ENCODE peak calls at places on chromosomes 12 and 14, in five cellular contexts. H, T, P, X and G are unnamed samples.

GRCh38 chr12:1993871-1994371 is 10.3 kb downstream of the DCP1B start:
- DNase-seq in H (no peak), T (no peak), P (no peak), X (no peak), G (no peak)

GRCh38 chr12:121784460-121784859 is 9.0 kb downstream of the RHOF start:
- DNase-seq in H (no peak), T (no peak), P (no peak), X (no peak), G (no peak)

GRCh38 chr12:82954572-82954971 is 267.9 kb downstream of the TMTC2 start:
- DNase-seq in H (no peak), T (no peak), P (no peak), X (no peak), G (no peak)

GRCh38 chr14:63951025-63951424 is 98.2 kb downstream of the SYNE2 start:
- DNase-seq in H (no peak), T (no peak), P (no peak), X (no peak), G (no peak)

GRCh38 chr12:38771871-38772270 is 133.5 kb downstream of the CPNE8 start:
- DNase-seq in H (no peak), T (no peak), P (no peak), X (no peak), G (no peak)

GRCh38 chr12:8088574-8088973 is 6.5 kb downstream of the NECAP1 start:
- DNase-seq in H (no peak), T (no peak), P (no peak), X (no peak), G (no peak)

GRCh38 chr12:132399092-132400010 is 70.0 kb upstream of the GALNT9 start:
- DNase-seq in H (no peak), T (no peak), P (no peak), X (no peak), G (no peak)

GRCh38 chr12:3289702-3290101 is 201.3 kb upstream of the PRMT8 start:
- DNase-seq in H (no peak), T (no peak), P (no peak), X (no peak), G (no peak)

GRCh38 chr14:102246071-102246470 is 58.9 kb downstream of the MOK start:
- DNase-seq in H (no peak), T (no peak), P (no peak), X (no peak), G (no peak)

GRCh38 chr12:99427104-99427503 is 220.4 kb upstream of the GARIN6 start:
- DNase-seq in H (no peak), T (peak; percentile 7), P (no peak), X (no peak), G (no peak)

GRCh38 chr12:49121047-49121696 is 10.0 kb downstream of the TUBA1B start:
- DNase-seq in H (peak; percentile 36), T (peak; percentile 36), P (peak; percentile 33), X (peak; percentile 84), G (peak; percentile 58)

GRCh38 chr12:109458086-109458485 is 19.0 kb downstream of the KCTD10 start:
- DNase-seq in H (no peak), T (no peak), P (no peak), X (no peak), G (no peak)

GRCh38 chr14:36647827-36648753 is 13.6 kb upstream of the PAX9 start:
- DNase-seq in H (no peak), T (peak; percentile 75), P (peak; percentile 54), X (peak; percentile 91), G (no peak)

GRCh38 chr14:56159066-56159465 is 40.9 kb downstream of the PELI2 start:
- DNase-seq in H (no peak), T (no peak), P (no peak), X (no peak), G (no peak)

GRCh38 chr12:26416550-26416949 is 221.2 kb downstream of the SSPN start:
- DNase-seq in H (no peak), T (no peak), P (no peak), X (no peak), G (no peak)

GRCh38 chr12:98909749-98910148 is 264.7 kb downstream of the APAF1 start:
- DNase-seq in H (no peak), T (no peak), P (no peak), X (peak; percentile 74), G (no peak)

GRCh38 chr12:130086777-130087176 is 75.5 kb upstream of the FZD10 start:
- DNase-seq in H (no peak), T (no peak), P (no peak), X (no peak), G (no peak)

GRCh38 chr12:26152507-26153102 is 27.8 kb upstream of the BHLHE41 start:
- DNase-seq in H (no peak), T (no peak), P (no peak), X (no peak), G (no peak)

GRCh38 chr12:11615481-11615880 is 34.0 kb upstream of the ETV6 start:
- DNase-seq in H (no peak), T (no peak), P (no peak), X (no peak), G (no peak)

GRCh38 chr12:51549637-51550036 is 41.4 kb upstream of the SCN8A start:
- DNase-seq in H (no peak), T (no peak), P (no peak), X (no peak), G (no peak)

GRCh38 chr12:124694846-124695497 is 127.6 kb upstream of the NCOR2 start:
- DNase-seq in H (peak; percentile 81), T (no peak), P (no peak), X (no peak), G (no peak)

GRCh38 chr12:131740626-131741025 is 29.7 kb downstream of the SFSWAP start:
- DNase-seq in H (no peak), T (no peak), P (no peak), X (no peak), G (no peak)

GRCh38 chr12:23686095-23686494 is 263.4 kb downstream of the SOX5 start:
- DNase-seq in H (no peak), T (no peak), P (no peak), X (no peak), G (no peak)

GRCh38 chr12:51191516-51192283 is 18.8 kb upstream of the TFCP2 start:
- DNase-seq in H (no peak), T (no peak), P (no peak), X (no peak), G (no peak)

GRCh38 chr14:99884834-99885648 is 91.8 kb downstream of the EML1 start:
- DNase-seq in H (no peak), T (peak; percentile 32), P (no peak), X (peak; percentile 59), G (peak; percentile 49)

GRCh38 chr12:101720118-101720517 is 19.1 kb downstream of the SYCP3 start:
- DNase-seq in H (no peak), T (no peak), P (no peak), X (no peak), G (no peak)

GRCh38 chr12:132249747-132250478 is 79.5 kb downstream of the GALNT9 start:
- DNase-seq in H (no peak), T (no peak), P (no peak), X (no peak), G (no peak)

GRCh38 chr12:123160801-123161487 is 10.1 kb upstream of the PITPNM2 start:
- DNase-seq in H (no peak), T (no peak), P (no peak), X (no peak), G (no peak)

GRCh38 chr14:40093800-40094199 is 661.6 kb upstream of the FBXO33 start:
- DNase-seq in H (no peak), T (no peak), P (no peak), X (no peak), G (no peak)

GRCh38 chr12:121263206-121263605 is 33.3 kb downstream of the CAMKK2 start:
- DNase-seq in H (no peak), T (no peak), P (no peak), X (no peak), G (no peak)

GRCh38 chr12:6899837-6900519 is 4.6 kb upstream of the LRRC23 start:
- DNase-seq in H (peak; percentile 69), T (no peak), P (no peak), X (peak; percentile 78), G (no peak)

GRCh38 chr14:85934886-85935254 is 404.9 kb downstream of the FLRT2 start:
- DNase-seq in H (no peak), T (no peak), P (no peak), X (no peak), G (no peak)

GRCh38 chr14:50575769-50576168 is 15.8 kb downstream of the ATL1 start:
- DNase-seq in H (no peak), T (no peak), P (no peak), X (no peak), G (no peak)

GRCh38 chr12:52497975-52498374 is 4.9 kb upstream of the KRT6A start:
- DNase-seq in H (no peak), T (no peak), P (no peak), X (no peak), G (no peak)